ENCODE peak calls at places on chromosomes 3 and 15, in ten cellular contexts. Q is left ventricle myocardium inferior; J is HCEC 1CT; T is activated naive CD4-positive, alpha-beta T cell treated with anti-CD3 and anti-CD28 coated beads, Interleukin-2, amount 10 ng/mL, durations not matched to agents 7 days and 5 days; N is NCI-H1105; D is HS-5; R is T-helper 9 cell; V is astrocyte of the spinal cord; H is HCT116; Y is activated CD8-positive, alpha-beta memory T cell treated with anti-CD3 and anti-CD28 coated beads for 48 hours. B is an unnamed sample.

GRCh38 chr3:72663429-72663828 is 184.8 kb downstream of the SHQ1 start:
- DNase-seq in Y (no peak), N (peak), T (no peak), J (no peak), D (no peak), R (no peak), H (no peak), V (no peak), Q (no peak), B (no peak)

GRCh38 chr3:25448750-25449684 is 21.0 kb downstream of the RARB start:
- DNase-seq in T (no peak), J (no peak), D (no peak), R (no peak), Q (peak), N (no peak), Y (no peak), V (peak), H (no peak), B (no peak)

GRCh38 chr3:22450785-22451400 is 699.9 kb upstream of the ZNF385D start:
- DNase-seq in T (no peak), V (peak), N (no peak), R (no peak), D (no peak), H (no peak), J (no peak), Q (no peak), Y (no peak), B (no peak)

GRCh38 chr3:187291512-187292132 is at the start of gene MASP1:
- DNase-seq in Y (no peak), T (no peak), R (no peak), N (no peak), D (no peak), Q (peak), V (peak), J (no peak), H (no peak), B (no peak)

GRCh38 chr3:150610785-150611184 is 7.7 kb downstream of the SELENOT start:
- DNase-seq in D (no peak), H (no peak), R (no peak), Y (no peak), Q (no peak), V (no peak), J (no peak), T (no peak), N (no peak), B (no peak)

GRCh38 chr3:113668015-113668414 is 28.4 kb downstream of the USF3 start:
- DNase-seq in N (no peak), J (peak), Q (no peak), H (no peak), T (no peak), D (no peak), R (no peak), Y (no peak), V (peak), B (no peak)

GRCh38 chr3:140376136-140376889 is 301.6 kb upstream of the TRIM42 start:
- DNase-seq in D (no peak), H (no peak), T (no peak), N (no peak), J (no peak), Q (no peak), R (no peak), Y (no peak), V (no peak), B (no peak)

GRCh38 chr15:64507293-64507802 is 47.0 kb downstream of the ZNF609 start:
- DNase-seq in H (no peak), J (no peak), T (peak), D (no peak), Q (peak), R (no peak), N (no peak), Y (no peak), V (peak), B (peak)

GRCh38 chr3:188270423-188270972 is 116.5 kb downstream of the LPP start:
- DNase-seq in H (no peak), V (peak), N (no peak), J (peak), T (no peak), Q (no peak), Y (no peak), D (peak), R (no peak), B (no peak)

GRCh38 chr3:177146646-177147045 is 50.6 kb downstream of the TBL1XR1 start:
- DNase-seq in D (peak), Y (no peak), R (no peak), J (no peak), Q (no peak), H (no peak), T (no peak), V (peak), N (no peak), B (no peak)

GRCh38 chr3:104908761-104909160 is 457.9 kb upstream of the ALCAM start:
- DNase-seq in V (peak), Y (no peak), D (peak), R (no peak), H (no peak), N (no peak), T (no peak), J (peak), Q (no peak), B (no peak)

GRCh38 chr3:188349276-188349962 is 195.5 kb downstream of the LPP start:
- DNase-seq in H (peak), D (no peak), J (no peak), Y (no peak), N (no peak), T (no peak), Q (peak), R (no peak), V (no peak), B (no peak)

GRCh38 chr3:76646921-76647562 is 392.9 kb upstream of the ROBO2 start:
- DNase-seq in J (no peak), R (no peak), Q (no peak), V (no peak), D (no peak), Y (no peak), T (no peak), H (no peak), N (no peak), B (no peak)

GRCh38 chr3:14473411-14473891 is 66.7 kb downstream of the GRIP2 start:
- DNase-seq in R (no peak), V (no peak), T (no peak), Y (no peak), N (no peak), D (no peak), H (no peak), J (no peak), Q (no peak), B (no peak)

GRCh38 chr3:179027326-179027900 is 44.2 kb downstream of the ZMAT3 start:
- DNase-seq in J (no peak), T (peak), V (peak), Y (no peak), Q (no peak), N (no peak), R (no peak), H (no peak), D (no peak), B (peak)

GRCh38 chr3:9340450-9341009 is 22.3 kb upstream of the THUMPD3 start:
- DNase-seq in Q (no peak), H (peak), D (peak), T (no peak), R (no peak), Y (no peak), V (peak), J (peak), N (no peak), B (no peak)

GRCh38 chr3:14126017-14126902 is 1.4 kb downstream of the TMEM43 start:
- DNase-seq in J (no peak), Y (no peak), T (no peak), D (no peak), Q (peak), R (no peak), H (no peak), V (no peak), N (no peak), B (peak)

GRCh38 chr3:74353039-74353438 is 261.4 kb downstream of the CNTN3 start:
- DNase-seq in D (no peak), T (no peak), V (no peak), R (no peak), H (no peak), J (no peak), Y (no peak), N (no peak), Q (no peak), B (no peak)